ENCODE peak calls at places on chromosomes 7 and 10, in four cellular contexts. E, A, Z and Q are unnamed samples.

GRCh38 chr10:71008150-71008549 is 119.8 kb upstream of the PCBD1 start:
- DNase-seq in E (no peak), Z (no peak), A (no peak), Q (no peak)

GRCh38 chr7:82805527-82805960 is 357.1 kb downstream of the PCLO start:
- DNase-seq in A (no peak), Z (no peak), E (peak), Q (no peak)

GRCh38 chr7:113026941-113027340 is 59.7 kb downstream of the GPR85 start:
- DNase-seq in Z (no peak), E (no peak), A (no peak), Q (no peak)

GRCh38 chr7:156836443-156836842 is 56.5 kb downstream of the LMBR1 start:
- DNase-seq in E (no peak), A (no peak), Z (no peak), Q (no peak)

GRCh38 chr10:125149278-125150047 is 10.9 kb downstream of the CTBP2 start:
- DNase-seq in Z (peak), A (peak), E (peak), Q (peak)

GRCh38 chr7:31696270-31696669 is 9.3 kb downstream of the PPP1R17 start:
- DNase-seq in Z (no peak), A (no peak), E (no peak), Q (no peak)

GRCh38 chr7:86846494-86847190 is 202.9 kb downstream of the GRM3 start:
- DNase-seq in Z (no peak), A (peak), E (no peak), Q (peak)

GRCh38 chr7:101125989-101126650 is 784 bp upstream of the SERPINE1 start:
- DNase-seq in Z (peak), A (peak), E (peak), Q (peak)

GRCh38 chr10:114043532-114044250 is at the start of gene ADRB1:
- DNase-seq in Z (peak), A (peak), E (no peak), Q (peak)

GRCh38 chr7:140333209-140333608 is 65.1 kb downstream of the SLC37A3 start:
- DNase-seq in E (no peak), A (no peak), Z (no peak), Q (no peak)

GRCh38 chr10:69318087-69318996 is 40.0 kb downstream of the HK1 start:
- DNase-seq in A (peak), Z (peak), E (peak), Q (peak)

GRCh38 chr10:98467506-98468318 is 21.0 kb upstream of the HPS1 start:
- DNase-seq in E (peak), A (peak), Z (peak), Q (peak)

GRCh38 chr10:36681751-36682633 is 443.4 kb upstream of the ANKRD30A start:
- DNase-seq in A (no peak), Z (no peak), E (no peak), Q (no peak)

GRCh38 chr10:131959841-131960240 is 21.9 kb downstream of the BNIP3 start:
- DNase-seq in A (peak), E (no peak), Z (no peak), Q (no peak)

GRCh38 chr7:151925446-151926335 is 30.6 kb upstream of the GALNTL5 start:
- DNase-seq in A (peak), Z (peak), E (peak), Q (peak)

GRCh38 chr10:17431871-17432311 is 22.5 kb downstream of the ST8SIA6 start:
- DNase-seq in Z (no peak), E (peak), A (no peak), Q (no peak)

GRCh38 chr10:110356628-110357245 is 52.0 kb upstream of the SMNDC1 start:
- DNase-seq in A (peak), E (peak), Z (no peak), Q (peak)

GRCh38 chr7:129052441-129052840 is 2.5 kb downstream of the TNPO3 start:
- DNase-seq in A (no peak), Z (no peak), E (no peak), Q (no peak)

GRCh38 chr10:20618148-20618547 is 279.0 kb downstream of the NEBL start:
- DNase-seq in A (no peak), E (no peak), Z (no peak), Q (no peak)

GRCh38 chr10:11270858-11271179 is 253.1 kb downstream of the CELF2 start:
- DNase-seq in Z (no peak), E (no peak), A (no peak), Q (no peak)

GRCh38 chr10:127398140-127398966 is 150.8 kb upstream of the NPS start:
- DNase-seq in A (no peak), E (peak), Z (no peak), Q (no peak)

GRCh38 chr7:22001345-22002004 is 55.8 kb upstream of the CDCA7L start:
- DNase-seq in E (peak), A (no peak), Z (no peak), Q (no peak)

GRCh38 chr7:15889501-15889900 is 203.0 kb upstream of the MEOX2 start:
- DNase-seq in E (peak), A (peak), Z (peak), Q (no peak)

GRCh38 chr10:13349776-13350274 is 1.7 kb upstream of the SEPHS1 start:
- DNase-seq in E (peak), A (peak), Z (peak), Q (peak)

GRCh38 chr7:132569884-132570614 is 6.2 kb downstream of the PLXNA4 start:
- DNase-seq in E (no peak), A (no peak), Z (no peak), Q (no peak)

GRCh38 chr7:87404674-87405073 is 59.2 kb downstream of the CROT start:
- DNase-seq in A (no peak), E (peak), Z (no peak), Q (no peak)